ENCODE peak calls at places on chromosomes 13 and 19, in nine cellular contexts. P, K, V, R, F, D, O, L and U are unnamed samples.
A peak's percentile ranks its signal among the peaks of the same experiment; 100 is the strongest.

GRCh38 chr19:12841094-12841493 is 2.8 kb downstream of the MAST1 start:
- DNase-seq in P (peak; percentile 47), K (no peak), V (no peak), R (no peak), F (no peak), D (peak; percentile 23), O (no peak), L (no peak), U (peak; percentile 93)

GRCh38 chr19:45815501-45816216 is 551 bp upstream of the RSPH6A start:
- DNase-seq in P (no peak), K (no peak), V (no peak), R (no peak), F (no peak), D (no peak), O (no peak), L (no peak), U (no peak)

GRCh38 chr13:71808708-71809107 is 58.3 kb downstream of the DACH1 start:
- DNase-seq in P (no peak), K (no peak), V (no peak), R (no peak), F (no peak), D (no peak), O (no peak), L (no peak), U (no peak)

GRCh38 chr19:16185925-16186234 is 670 bp downstream of the FAM32A start:
- DNase-seq in P (no peak), K (no peak), V (no peak), R (no peak), F (no peak), D (no peak), O (no peak), L (peak; percentile 44), U (peak; percentile 75)

GRCh38 chr13:98239156-98240076 is 62.3 kb upstream of the RNF113B start:
- DNase-seq in P (no peak), K (no peak), V (no peak), R (no peak), F (no peak), D (no peak), O (no peak), L (no peak), U (peak; percentile 32)

GRCh38 chr19:43983912-43984686 is at the start of gene ZNF155:
- DNase-seq in P (peak; percentile 82), K (peak; percentile 52), V (peak; percentile 46), R (peak; percentile 68), F (peak; percentile 99), D (peak; percentile 92), O (peak; percentile 86), L (peak; percentile 94), U (peak; percentile 92)

GRCh38 chr19:51111606-51112005 is 3.4 kb upstream of the CTU1 start:
- DNase-seq in P (no peak), K (no peak), V (no peak), R (no peak), F (peak; percentile 66), D (no peak), O (peak; percentile 40), L (no peak), U (no peak)

GRCh38 chr13:48156466-48156865 is 61.6 kb upstream of the MED4 start:
- DNase-seq in P (peak; percentile 82), K (peak; percentile 39), V (peak; percentile 67), R (peak; percentile 79), F (peak; percentile 12), D (no peak), O (peak; percentile 13), L (no peak), U (no peak)

GRCh38 chr19:5172859-5173577 is 167.6 kb downstream of the PTPRS start:
- DNase-seq in P (peak; percentile 29), K (no peak), V (no peak), R (peak; percentile 8), F (no peak), D (no peak), O (peak; percentile 94), L (peak; percentile 95), U (no peak)

GRCh38 chr19:45526143-45526542 is 18.9 kb downstream of the VASP start:
- DNase-seq in P (no peak), K (no peak), V (no peak), R (no peak), F (peak; percentile 94), D (peak; percentile 78), O (no peak), L (peak; percentile 82), U (peak; percentile 94)

GRCh38 chr13:25645681-25646080 is 273.9 kb downstream of the ATP8A2 start:
- DNase-seq in P (no peak), K (no peak), V (no peak), R (no peak), F (no peak), D (no peak), O (no peak), L (no peak), U (no peak)

GRCh38 chr19:4547303-4548237 is 7.7 kb upstream of the LRG1 start:
- DNase-seq in P (peak; percentile 63), K (no peak), V (no peak), R (peak; percentile 36), F (peak; percentile 23), D (no peak), O (no peak), L (no peak), U (peak; percentile 47)

GRCh38 chr13:112652512-112653458 is 37.1 kb upstream of the ATP11A start:
- DNase-seq in P (no peak), K (no peak), V (no peak), R (no peak), F (no peak), D (no peak), O (no peak), L (no peak), U (no peak)

GRCh38 chr19:2291185-2291751 is 9.3 kb upstream of the PEAK3 start:
- DNase-seq in P (no peak), K (no peak), V (no peak), R (no peak), F (no peak), D (no peak), O (no peak), L (no peak), U (peak; percentile 54)

GRCh38 chr19:50568321-50569022 is at the start of gene LRRC4B:
- DNase-seq in P (no peak), K (no peak), V (no peak), R (no peak), F (no peak), D (peak; percentile 79), O (no peak), L (no peak), U (no peak)

GRCh38 chr19:31114585-31114984 is 234.7 kb downstream of the TSHZ3 start:
- DNase-seq in P (no peak), K (no peak), V (no peak), R (no peak), F (no peak), D (no peak), O (no peak), L (no peak), U (no peak)

GRCh38 chr13:47420012-47420411 is 523.2 kb upstream of the HTR2A start:
- DNase-seq in P (no peak), K (no peak), V (no peak), R (no peak), F (peak; percentile 24), D (no peak), O (no peak), L (no peak), U (no peak)

GRCh38 chr19:18415177-18415867 is 3.9 kb upstream of the SSBP4 start:
- DNase-seq in P (peak; percentile 22), K (no peak), V (no peak), R (no peak), F (no peak), D (peak; percentile 68), O (no peak), L (peak; percentile 67), U (no peak)